ENCODE peak calls at places on chromosomes 11 and 22, in nine cellular contexts. N, V, K, B, D, O, R, Z and Q are unnamed samples.

GRCh38 chr22:37218399-37218770 is 6.1 kb upstream of the SSTR3 start:
- DNase-seq in B (no peak), V (no peak), Z (no peak), N (no peak), R (no peak), O (no peak), K (no peak), D (no peak), Q (no peak)

GRCh38 chr22:20773793-20774212 is at the start of gene SERPIND1:
- DNase-seq in V (no peak), K (no peak), D (no peak), Z (no peak), R (no peak), N (no peak), B (no peak), O (no peak), Q (no peak)

GRCh38 chr11:64876226-64876750 is 2.1 kb downstream of the EHD1 start:
- DNase-seq in V (no peak), B (no peak), K (no peak), O (peak), Z (no peak), N (no peak), R (no peak), D (no peak), Q (no peak)

GRCh38 chr11:19242184-19242932 is 1.6 kb upstream of the E2F8 start:
- DNase-seq in N (no peak), K (peak), D (no peak), Z (peak), V (no peak), O (no peak), R (no peak), B (no peak), Q (no peak)

GRCh38 chr11:83681944-83682644 is 395.9 kb upstream of the CCDC90B start:
- DNase-seq in R (no peak), N (no peak), V (no peak), O (no peak), B (no peak), D (no peak), K (no peak), Z (no peak), Q (no peak)

GRCh38 chr11:69480547-69481392 is 693 bp upstream of the LINC01488 start:
- DNase-seq in D (no peak), R (peak), B (no peak), N (no peak), O (no peak), K (peak), V (peak), Z (peak), Q (peak)

GRCh38 chr11:71129624-71130023 is 122.8 kb downstream of the SHANK2 start:
- DNase-seq in O (no peak), V (no peak), B (peak), R (peak), N (peak), K (no peak), D (no peak), Z (no peak), Q (no peak)

GRCh38 chr11:120248551-120249278 is 8.8 kb downstream of the POU2F3 start:
- DNase-seq in N (peak), O (no peak), B (peak), K (no peak), D (no peak), V (no peak), Z (peak), R (peak), Q (no peak)

GRCh38 chr11:110837535-110838127 is 125.4 kb upstream of the ARHGAP20 start:
- DNase-seq in V (no peak), O (no peak), N (no peak), Z (peak), D (no peak), K (no peak), B (no peak), R (no peak), Q (no peak)

GRCh38 chr11:65558785-65559509 is 788 bp upstream of the LTBP3 start:
- DNase-seq in K (peak), D (peak), R (peak), V (peak), N (no peak), Z (peak), B (peak), O (no peak), Q (no peak)